ENCODE peak calls at places on chromosomes 6 and 20, in ten cellular contexts. G is CD8-positive, alpha-beta memory T cell; Y is ovary; K is left ventricle myocardium inferior; M is RWPE1; C is iPS DF 6.9; N is SK-N-MC; P is right cardiac atrium; B is heart right ventricle; S is tibial artery. W is an unnamed sample.

GRCh38 chr6:146892283-146892612 is 293.5 kb downstream of the ADGB start:
- DNase-seq in B (no peak), N (no peak), M (no peak), P (no peak), C (no peak), S (no peak), G (no peak), Y (no peak), K (no peak), W (no peak)

GRCh38 chr6:116268589-116269293 is 11.0 kb downstream of the TSPYL1 start:
- DNase-seq in K (no peak), M (peak), B (no peak), P (no peak), S (no peak), G (no peak), C (no peak), N (peak), Y (no peak), W (peak)

GRCh38 chr6:43668151-43669028 is 19.2 kb downstream of the MRPS18A start:
- DNase-seq in G (no peak), B (peak), K (peak), P (peak), S (peak), C (no peak), M (no peak), Y (peak), N (no peak), W (peak)

GRCh38 chr20:15257471-15257870 is 920.1 kb upstream of the FLRT3 start:
- DNase-seq in P (no peak), M (no peak), G (no peak), C (no peak), Y (no peak), S (no peak), B (no peak), N (no peak), K (no peak), W (no peak)

GRCh38 chr20:26276811-26277210 is 580.2 kb upstream of the ZNF337 start:
- DNase-seq in Y (no peak), S (peak), P (no peak), B (no peak), K (no peak), N (no peak), M (no peak), C (no peak), G (peak), W (no peak)

GRCh38 chr6:5453531-5453930 is 192.2 kb downstream of the FARS2 start:
- DNase-seq in B (no peak), C (no peak), M (no peak), Y (no peak), P (no peak), G (no peak), N (no peak), K (no peak), S (no peak), W (no peak)

GRCh38 chr6:8203337-8203736 is 101.0 kb upstream of the EEF1E1 start:
- DNase-seq in Y (no peak), N (no peak), P (no peak), S (no peak), B (no peak), C (no peak), G (no peak), M (no peak), K (no peak), W (no peak)

GRCh38 chr6:157314705-157315321 is 8.5 kb downstream of the TMEM242 start:
- DNase-seq in B (no peak), K (no peak), N (peak), S (no peak), P (no peak), C (no peak), M (peak), G (no peak), Y (no peak), W (peak)

GRCh38 chr6:34459899-34460593 is 5.8 kb upstream of the PACSIN1 start:
- DNase-seq in C (peak), B (peak), N (peak), P (no peak), K (no peak), G (peak), S (no peak), M (peak), Y (no peak), W (peak)

GRCh38 chr6:17035257-17035757 is 66.5 kb upstream of the STMND1 start:
- DNase-seq in G (no peak), C (no peak), N (no peak), M (no peak), P (no peak), B (no peak), S (no peak), K (no peak), Y (no peak), W (no peak)

GRCh38 chr6:144401736-144402733 is 116.9 kb downstream of the UTRN start:
- DNase-seq in M (no peak), S (no peak), K (no peak), P (no peak), B (no peak), G (no peak), Y (no peak), C (no peak), N (no peak), W (no peak)

GRCh38 chr20:23033918-23034317 is 1.2 kb upstream of the SSTR4 start:
- DNase-seq in K (no peak), B (no peak), S (no peak), Y (no peak), N (no peak), G (no peak), M (no peak), C (no peak), P (no peak), W (no peak)

GRCh38 chr6:44457606-44458005 is 70.1 kb downstream of the CDC5L start:
- DNase-seq in Y (no peak), B (no peak), K (no peak), S (no peak), N (no peak), G (no peak), M (no peak), C (no peak), P (no peak), W (no peak)

GRCh38 chr6:52635049-52635577 is 35.8 kb upstream of the TMEM14A start:
- DNase-seq in S (no peak), N (no peak), Y (no peak), B (no peak), P (no peak), M (no peak), G (no peak), K (no peak), C (no peak), W (no peak)

GRCh38 chr6:159654483-159655098 is 38.5 kb downstream of the SOD2 start:
- DNase-seq in N (peak), P (no peak), Y (no peak), S (no peak), M (peak), B (no peak), C (no peak), K (no peak), G (no peak), W (no peak)

GRCh38 chr6:167097770-167098169 is 25.1 kb upstream of the CCR6 start:
- DNase-seq in N (no peak), B (no peak), G (no peak), M (no peak), C (no peak), K (no peak), S (no peak), Y (no peak), P (no peak), W (no peak)

GRCh38 chr6:87756858-87757257 is 54.8 kb upstream of the AKIRIN2 start:
- DNase-seq in Y (no peak), K (no peak), G (no peak), B (no peak), N (no peak), S (no peak), P (no peak), C (no peak), M (peak), W (no peak)

GRCh38 chr6:101195581-101195980 is 197.9 kb upstream of the GRIK2 start:
- DNase-seq in C (no peak), M (no peak), B (no peak), S (no peak), K (no peak), P (no peak), G (no peak), N (no peak), Y (no peak), W (no peak)

GRCh38 chr6:87118054-87118453 is 23.1 kb upstream of the CGA start:
- DNase-seq in M (peak), G (no peak), P (no peak), N (no peak), K (no peak), C (no peak), S (no peak), B (no peak), Y (no peak), W (no peak)

GRCh38 chr6:8180327-8181161 is 78.2 kb upstream of the EEF1E1 start:
- DNase-seq in N (no peak), S (no peak), C (peak), B (no peak), G (no peak), K (no peak), P (no peak), M (peak), Y (no peak), W (no peak)

GRCh38 chr20:3995067-3995748 is 20.1 kb downstream of the RNF24 start:
- DNase-seq in G (no peak), K (no peak), C (no peak), S (no peak), Y (no peak), B (no peak), N (no peak), P (no peak), M (peak), W (no peak)

GRCh38 chr6:6856538-6857523 is 250.9 kb upstream of the RREB1 start:
- DNase-seq in C (peak), M (peak), N (no peak), P (peak), Y (no peak), B (peak), K (peak), S (no peak), G (no peak), W (no peak)

GRCh38 chr6:117829594-117830319 is 77.3 kb upstream of the SLC35F1 start:
- DNase-seq in C (no peak), B (no peak), S (no peak), G (no peak), Y (no peak), P (no peak), K (no peak), M (peak), N (peak), W (no peak)

GRCh38 chr6:161101517-161101916 is 109.9 kb downstream of the MAP3K4 start:
- DNase-seq in G (no peak), C (no peak), B (no peak), M (no peak), K (no peak), S (no peak), Y (no peak), P (no peak), N (no peak), W (no peak)

GRCh38 chr6:52089758-52090348 is 2.4 kb upstream of the PKHD1 start:
- DNase-seq in M (peak), G (no peak), B (no peak), P (no peak), C (no peak), Y (no peak), K (no peak), S (no peak), N (no peak), W (no peak)

GRCh38 chr20:32761831-32762753 is at the start of gene DNMT3B:
- DNase-seq in M (peak), N (no peak), S (peak), C (no peak), K (peak), B (peak), Y (peak), G (peak), P (peak), W (peak)

GRCh38 chr20:1660263-1660662 is 2.7 kb upstream of the SIRPG start:
- DNase-seq in S (no peak), P (no peak), N (no peak), K (no peak), M (no peak), B (no peak), C (no peak), G (no peak), Y (no peak), W (peak)

GRCh38 chr6:168160506-168161370 is 81.7 kb upstream of the FRMD1 start:
- DNase-seq in S (peak), B (no peak), N (no peak), Y (no peak), M (no peak), K (no peak), G (no peak), P (no peak), C (no peak), W (no peak)

GRCh38 chr20:32973077-32973717 is 31.0 kb downstream of the SUN5 start:
- DNase-seq in K (no peak), P (no peak), C (no peak), S (no peak), M (no peak), Y (no peak), G (no peak), N (no peak), B (no peak), W (no peak)

GRCh38 chr20:25282034-25282781 is 34.3 kb downstream of the PYGB start:
- DNase-seq in G (peak), M (no peak), N (no peak), C (no peak), Y (peak), B (peak), S (peak), K (peak), P (peak), W (no peak)

GRCh38 chr20:41391587-41392001 is 25.0 kb upstream of the EMILIN3 start:
- DNase-seq in S (no peak), N (peak), P (no peak), B (no peak), M (peak), K (no peak), Y (no peak), C (no peak), G (no peak), W (no peak)

GRCh38 chr6:168016756-168017525 is 19.5 kb downstream of the KIF25 start:
- DNase-seq in G (no peak), M (peak), P (no peak), C (no peak), N (no peak), Y (no peak), B (no peak), S (no peak), K (no peak), W (no peak)

GRCh38 chr20:37336369-37337207 is 9.4 kb upstream of the SRC start:
- DNase-seq in S (no peak), M (no peak), P (peak), G (peak), K (peak), N (no peak), C (no peak), Y (peak), B (peak), W (no peak)

GRCh38 chr6:142842423-142843261 is 102.3 kb downstream of the HIVEP2 start:
- DNase-seq in P (no peak), B (no peak), Y (no peak), K (no peak), S (no peak), N (no peak), G (peak), M (no peak), C (no peak), W (peak)

GRCh38 chr20:38104283-38104682 is 60.8 kb downstream of the TGM2 start:
- DNase-seq in K (no peak), P (no peak), S (no peak), G (no peak), M (no peak), Y (no peak), B (no peak), N (no peak), C (no peak), W (no peak)

GRCh38 chr20:60993647-60994046 is 258.4 kb upstream of the CDH4 start:
- DNase-seq in G (no peak), B (no peak), C (peak), S (no peak), M (no peak), K (no peak), P (no peak), N (no peak), Y (no peak), W (no peak)

GRCh38 chr6:29757701-29758293 is 34.6 kb downstream of the HLA-F start:
- DNase-seq in C (no peak), S (no peak), K (no peak), B (no peak), M (no peak), N (no peak), G (no peak), Y (no peak), P (no peak), W (no peak)

DNA sequence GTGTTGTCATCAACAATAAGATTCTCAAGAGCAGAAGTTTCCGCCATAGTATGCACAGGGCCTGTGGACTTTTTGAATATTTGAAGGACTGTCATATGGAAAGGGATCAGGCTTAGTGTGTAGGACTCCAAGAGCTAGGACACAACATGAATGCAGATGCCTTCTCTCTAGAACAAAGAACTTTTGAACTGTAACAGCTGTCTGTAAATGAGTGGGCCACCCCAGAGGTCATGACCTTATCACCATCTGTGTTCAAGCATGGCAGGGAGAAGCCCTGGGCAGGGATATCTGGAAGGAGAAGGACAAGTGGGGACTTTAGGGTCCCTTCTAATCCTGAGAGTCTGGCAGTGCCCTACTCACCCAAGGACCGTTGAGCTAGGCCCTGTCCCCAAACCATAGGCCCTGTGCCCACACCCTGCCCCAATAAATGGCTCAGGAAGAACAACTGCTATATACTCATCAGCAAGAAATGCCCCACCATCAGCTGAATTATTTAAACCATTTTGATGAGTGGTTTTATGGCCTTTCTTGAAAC is 70.6 kb downstream of the MTHFD1L start:
- DNase-seq in K (no peak), M (no peak), G (no peak), N (no peak), P (no peak), B (no peak), S (no peak), C (no peak), Y (no peak), W (no peak)
- H3K27ac ChIP-seq in K (no peak), M (no peak), G (no peak), N (no peak), P (no peak), B (no peak), S (no peak), C (no peak), Y (no peak), W (no peak)

GRCh38 chr20:36097751-36098151 is 56.8 kb upstream of the EPB41L1 start:
- DNase-seq in G (no peak), S (no peak), N (no peak), B (no peak), Y (no peak), M (no peak), K (no peak), C (peak), P (no peak), W (no peak)
- H3K27ac ChIP-seq in G (no peak), S (peak), N (no peak), B (peak), Y (no peak), M (peak), K (peak), C (no peak), P (no peak), W (no peak)

DNA sequence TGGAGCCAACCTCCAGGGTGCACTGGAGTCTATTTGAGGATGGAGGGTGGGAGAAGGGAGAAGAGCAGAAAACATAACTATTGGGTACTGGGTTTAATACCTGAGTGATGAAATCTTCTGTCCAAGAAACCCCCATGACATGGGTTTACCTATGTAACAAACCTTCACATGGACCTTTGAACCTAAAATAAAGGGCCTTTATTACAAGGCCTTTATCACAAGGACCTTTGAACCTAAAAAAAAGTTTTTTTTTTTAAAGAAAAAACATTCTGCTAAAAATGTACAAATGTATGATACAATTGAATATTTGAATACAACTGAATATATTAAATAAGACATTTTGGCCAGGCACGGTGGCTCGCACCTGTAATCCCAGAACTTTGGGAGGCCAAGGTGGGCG is 38.1 kb upstream of the ZNF133 start:
- DNase-seq in P (no peak), G (no peak), C (no peak), N (no peak), M (no peak), S (no peak), B (no peak), Y (no peak), K (no peak), W (no peak)
- H3K27ac ChIP-seq in P (no peak), G (no peak), C (no peak), N (no peak), M (no peak), S (no peak), B (no peak), Y (no peak), K (no peak), W (no peak)

DNA sequence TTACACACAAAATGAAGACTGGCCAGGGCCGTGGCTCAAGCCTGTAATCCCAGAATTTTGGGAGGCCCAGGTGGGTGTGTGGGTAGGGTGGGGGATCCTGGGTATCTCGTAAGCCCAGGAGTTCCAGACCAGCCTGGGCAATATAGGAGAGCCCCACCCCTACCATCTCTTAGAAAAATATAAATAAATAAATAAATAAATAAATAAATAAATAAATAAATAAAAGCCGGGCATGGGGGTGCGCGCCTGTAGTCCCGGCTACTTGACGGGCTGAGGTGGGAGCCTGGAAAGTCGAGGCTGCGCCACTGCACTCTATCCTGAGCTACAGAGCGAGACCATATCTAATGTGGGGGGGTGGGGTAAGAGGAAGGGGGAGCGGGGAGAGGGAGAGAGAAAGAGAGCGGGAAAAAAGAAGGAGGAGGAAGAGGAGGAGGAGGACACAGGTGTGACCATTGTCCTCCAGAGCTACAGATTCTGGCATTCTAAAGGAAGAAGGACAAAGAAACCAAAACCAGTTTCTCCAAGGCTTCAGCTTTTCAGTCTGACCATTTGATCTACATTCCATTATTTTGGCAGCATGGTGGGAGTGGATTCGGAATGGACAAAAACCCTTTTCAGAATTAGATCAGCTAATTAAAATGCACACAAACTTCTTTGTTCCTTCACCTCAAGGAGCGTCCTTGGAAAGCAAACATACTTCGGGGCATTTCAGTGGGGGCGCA is 616 bp upstream of the C6orf141 start:
- DNase-seq in K (no peak), B (no peak), C (no peak), G (no peak), M (no peak), P (no peak), Y (no peak), N (no peak), S (no peak), W (no peak)
- H3K27ac ChIP-seq in K (no peak), B (no peak), C (no peak), G (no peak), M (peak), P (no peak), Y (no peak), N (no peak), S (no peak), W (no peak)

GRCh38 chr6:108661982-108662381 is 101.3 kb downstream of the FOXO3 start:
- DNase-seq in M (no peak), K (no peak), N (no peak), S (no peak), P (no peak), C (no peak), G (no peak), B (no peak), Y (no peak), W (no peak)
- H3K27ac ChIP-seq in M (no peak), K (peak), N (no peak), S (no peak), P (no peak), C (no peak), G (no peak), B (peak), Y (no peak), W (no peak)

DNA sequence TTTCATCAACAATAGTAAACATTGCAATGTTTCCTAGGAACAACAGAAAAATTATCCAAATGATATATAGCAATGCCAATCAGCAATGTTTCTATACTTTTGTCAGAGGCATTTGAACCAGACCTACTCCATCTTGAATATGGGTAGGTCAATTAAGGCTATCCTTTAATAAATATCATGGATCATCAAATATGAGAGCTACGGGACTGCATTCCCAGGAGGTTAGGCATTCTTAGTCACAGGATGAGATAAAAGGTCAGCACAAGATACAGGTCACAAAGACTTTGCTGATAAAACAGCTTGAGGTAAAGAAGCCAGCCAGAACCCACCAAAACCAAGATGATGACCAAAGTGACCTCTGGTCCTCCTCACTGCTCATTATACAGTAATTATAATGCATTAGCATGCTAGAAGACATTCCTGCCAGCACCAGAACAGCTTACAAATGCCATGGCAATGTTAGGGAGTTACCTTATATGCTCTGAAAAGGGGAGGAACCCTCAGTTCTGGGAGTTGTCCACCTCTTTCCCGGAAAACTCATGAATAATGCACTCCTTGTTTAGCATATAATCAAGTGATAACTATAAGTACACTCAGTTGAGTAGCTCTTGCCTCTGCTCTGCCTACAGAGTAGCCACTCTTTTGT is 8.6 kb upstream of the SERPINB6 start:
- DNase-seq in Y (no peak), K (no peak), G (no peak), P (no peak), B (no peak), S (no peak), N (no peak), C (no peak), M (no peak), W (no peak)
- H3K27ac ChIP-seq in Y (no peak), K (peak), G (no peak), P (no peak), B (no peak), S (no peak), N (no peak), C (no peak), M (no peak), W (no peak)